ENCODE peak calls at places on chromosomes 3 and 15, in six cellular contexts. W is heart left ventricle, U is A549, N is upper lobe of right lung, A is AG04450, X is WERI-Rb-1. G is an unnamed sample.

GRCh38 chr15:81133782-81134461 is at the start of gene CFAP161:
- DNase-seq in W (peak), U (peak), N (peak), A (peak), X (peak), G (peak)

GRCh38 chr15:62782896-62783295 is 259.7 kb upstream of the TPM1 start:
- DNase-seq in W (no peak), U (no peak), N (no peak), A (no peak), X (no peak), G (no peak)

GRCh38 chr15:31503758-31504461 is 177.3 kb downstream of the KLF13 start:
- DNase-seq in W (no peak), U (no peak), N (no peak), A (no peak), X (no peak), G (no peak)

GRCh38 chr15:82093774-82094211 is 48.0 kb upstream of the MEX3B start:
- DNase-seq in W (no peak), U (peak), N (no peak), A (peak), X (no peak), G (no peak)

GRCh38 chr15:88069561-88069960 is 187.0 kb downstream of the NTRK3 start:
- DNase-seq in W (no peak), U (no peak), N (no peak), A (no peak), X (no peak), G (no peak)

GRCh38 chr3:122555275-122556071 is 8.6 kb downstream of the PARP9 start:
- DNase-seq in W (no peak), U (no peak), N (no peak), A (no peak), X (no peak), G (no peak)

GRCh38 chr3:143358793-143359491 is 239.4 kb downstream of the CHST2 start:
- DNase-seq in W (no peak), U (no peak), N (no peak), A (no peak), X (no peak), G (no peak)

GRCh38 chr15:29968099-29968892 is 114.5 kb upstream of the GOLGA8J start:
- DNase-seq in W (no peak), U (peak), N (no peak), A (no peak), X (peak), G (no peak)

GRCh38 chr3:155317211-155317610 is 23.7 kb upstream of the STRIT1 start:
- DNase-seq in W (no peak), U (no peak), N (no peak), A (no peak), X (no peak), G (no peak)

GRCh38 chr3:171234298-171235020 is 207.9 kb upstream of the SLC2A2 start:
- DNase-seq in W (no peak), U (no peak), N (no peak), A (no peak), X (no peak), G (no peak)

GRCh38 chr15:83472797-83473196 is 25.7 kb downstream of the SH3GL3 start:
- DNase-seq in W (no peak), U (no peak), N (no peak), A (no peak), X (no peak), G (no peak)

GRCh38 chr3:79326642-79327041 is 441.2 kb downstream of the ROBO1 start:
- DNase-seq in W (no peak), U (no peak), N (no peak), A (no peak), X (no peak), G (no peak)

GRCh38 chr3:85737846-85738245 is 779.1 kb downstream of the CADM2 start:
- DNase-seq in W (no peak), U (no peak), N (no peak), A (no peak), X (no peak), G (no peak)

GRCh38 chr3:7682822-7683229 is 818.8 kb upstream of the LMCD1 start:
- DNase-seq in W (peak), U (no peak), N (peak), A (peak), X (no peak), G (peak)

GRCh38 chr15:29141908-29142747 is 127.5 kb downstream of the NSMCE3 start:
- DNase-seq in W (no peak), U (no peak), N (no peak), A (no peak), X (no peak), G (no peak)

GRCh38 chr3:159001711-159002110 is 199.9 kb downstream of the MFSD1 start:
- DNase-seq in W (no peak), U (no peak), N (no peak), A (no peak), X (no peak), G (no peak)

GRCh38 chr15:85496551-85497545 is 116.4 kb downstream of the AKAP13 start:
- DNase-seq in W (no peak), U (no peak), N (no peak), A (no peak), X (peak), G (no peak)

GRCh38 chr3:131458653-131459052 is 44.1 kb downstream of the MRPL3 start:
- DNase-seq in W (no peak), U (no peak), N (no peak), A (no peak), X (no peak), G (no peak)

GRCh38 chr3:120567370-120568197 is 28.6 kb upstream of the NDUFB4 start:
- DNase-seq in W (no peak), U (no peak), N (no peak), A (no peak), X (peak), G (no peak)
- TF ChIP-seq CTCF in W (no peak), U (peak), N (peak), A (peak), X (peak), G (no peak)

DNA sequence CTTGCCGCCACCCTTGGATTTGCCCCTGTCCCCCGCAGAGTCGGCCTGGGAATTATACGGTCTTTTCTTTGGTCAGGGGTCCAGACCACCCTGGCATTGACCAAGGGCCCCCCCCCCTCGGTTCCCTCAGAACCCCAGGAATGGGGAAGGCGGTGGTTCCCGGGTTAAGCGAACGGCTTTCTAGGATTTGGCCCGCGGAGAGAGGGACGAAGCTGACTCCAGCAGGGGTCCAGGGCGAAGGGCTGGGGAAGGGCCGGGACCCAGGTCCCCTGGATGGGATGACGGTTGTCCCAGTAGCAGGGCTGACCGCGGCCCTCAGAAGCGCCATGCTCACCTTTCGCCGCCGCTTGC is 282 bp downstream of the RRP9 start:
- DNase-seq in W (no peak), U (no peak), N (no peak), A (no peak), X (no peak), G (no peak)
- H3K27ac ChIP-seq in W (peak), U (peak), N (peak), A (peak), X (peak), G (peak)

GRCh38 chr3:71681224-71681668 is 44.0 kb downstream of the EIF4E3 start:
- DNase-seq in W (peak), U (peak), N (peak), A (peak), X (peak), G (no peak)
- H3K4me3 ChIP-seq in W (no peak), U (no peak), N (no peak), A (no peak), X (no peak), G (no peak)

GRCh38 chr15:100249096-100249815 is 92.5 kb downstream of the ADAMTS17 start:
- DNase-seq in W (no peak), U (no peak), N (no peak), A (no peak), X (no peak), G (no peak)

GRCh38 chr15:100250166-100250800 is 91.5 kb downstream of the ADAMTS17 start:
- DNase-seq in W (no peak), U (no peak), N (no peak), A (no peak), X (no peak), G (no peak)

GRCh38 chr15:100245855-100246254 is 95.9 kb downstream of the ADAMTS17 start:
- DNase-seq in W (no peak), U (no peak), N (no peak), A (no peak), X (no peak), G (no peak)

GRCh38 chr15:100247228-100248225 is 94.2 kb downstream of the ADAMTS17 start:
- DNase-seq in W (no peak), U (no peak), N (no peak), A (no peak), X (no peak), G (no peak)

DNA sequence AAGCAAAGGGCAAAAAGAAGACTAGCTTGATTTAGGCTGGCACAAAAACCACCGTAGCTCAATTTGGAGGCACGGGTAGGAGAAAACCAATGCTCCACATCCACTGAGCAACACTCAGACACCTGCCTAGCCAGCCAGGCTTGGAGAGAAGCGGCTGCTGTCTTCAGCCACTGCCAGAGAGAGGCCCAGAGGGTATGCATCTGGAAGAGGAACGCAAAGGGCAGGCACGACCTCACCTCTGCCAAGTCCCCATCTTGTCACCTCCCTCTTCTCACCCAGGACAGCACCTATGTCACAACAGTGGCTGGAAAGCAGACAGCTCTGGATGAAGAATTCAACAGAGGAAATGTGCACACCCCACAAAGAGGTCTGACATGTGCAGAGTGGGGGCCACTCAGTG is 93.5 kb downstream of the ADAMTS17 start:
- DNase-seq in W (no peak), U (no peak), N (no peak), A (no peak), X (no peak), G (no peak)
- TF ChIP-seq CTCF in W (no peak), U (no peak), N (no peak), A (no peak), X (no peak), G (no peak)

GRCh38 chr3:71423151-71423906 is 160.2 kb downstream of the FOXP1 start:
- DNase-seq in W (peak), U (peak), N (no peak), A (no peak), X (peak), G (no peak)
- H3K27ac ChIP-seq in W (no peak), U (no peak), N (no peak), A (no peak), X (no peak), G (no peak)

DNA sequence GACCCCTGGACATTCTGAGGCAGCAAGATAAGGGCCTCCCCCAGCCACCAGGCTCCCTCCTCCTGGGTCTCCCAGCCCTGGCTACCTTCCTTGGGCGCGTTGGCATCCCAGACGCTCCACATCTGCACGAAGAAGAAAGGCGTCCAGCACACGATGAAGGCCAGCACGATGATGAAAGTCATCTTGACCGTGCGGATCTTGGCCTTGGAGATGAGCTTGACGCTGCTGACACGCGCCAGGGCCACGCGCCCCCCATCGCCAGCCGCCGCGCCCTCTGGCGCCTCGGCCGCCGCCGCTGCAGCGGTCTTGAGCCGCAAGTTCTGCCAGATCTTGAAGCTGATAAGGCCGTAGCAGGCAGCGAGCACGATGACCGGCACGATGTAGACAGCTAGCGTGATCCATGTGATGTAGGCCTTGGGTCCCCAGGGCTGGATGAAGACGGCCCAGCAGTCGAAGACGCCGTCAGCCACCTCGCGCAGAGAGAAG is 2.2 kb downstream of the OXTR start:
- DNase-seq in W (no peak), U (no peak), N (no peak), A (no peak), X (no peak), G (no peak)
- H3K4me3 ChIP-seq in W (no peak), U (no peak), N (no peak), A (peak), X (no peak), G (peak)

GRCh38 chr3:98068824-98069223 is 18.1 kb upstream of the OR5AC2 start:
- DNase-seq in W (no peak), U (no peak), N (no peak), A (no peak), X (no peak), G (no peak)
- TF ChIP-seq CTCF in W (no peak), U (no peak), N (peak), A (no peak), X (peak), G (no peak)

GRCh38 chr3:50167069-50167781 is 12.1 kb downstream of the SEMA3F start:
- DNase-seq in W (no peak), U (no peak), N (no peak), A (no peak), X (no peak), G (no peak)
- H3K27ac ChIP-seq in W (peak), U (peak), N (peak), A (peak), X (peak), G (peak)

GRCh38 chr3:152245498-152246175 is 23.1 kb upstream of the MBNL1 start:
- DNase-seq in W (no peak), U (no peak), N (no peak), A (no peak), X (no peak), G (no peak)
- H3K4me3 ChIP-seq in W (no peak), U (no peak), N (peak), A (no peak), X (no peak), G (no peak)